ENCODE peak calls at places on chromosomes 13 and 19, in six cellular contexts. M is neuronal stem cell, N is H1, L is mesendoderm, A is mesenchymal stem cell, Y is trophoblast cell. U is an unnamed sample. For H3K36me3, the result is how much of the 10 kb centered on the place peaks cover.

GRCh38 chr13:50353651-50354415 is 338.6 kb downstream of the KCNRG start:
- DNase-seq in L (no peak), Y (no peak), N (no peak), M (no peak), A (peak), U (peak)

GRCh38 chr19:56132316-56132822 is 8.7 kb upstream of the ZNF444 start:
- DNase-seq in Y (peak), A (no peak), L (no peak), N (no peak), M (no peak), U (peak)

GRCh38 chr13:23322353-23323336 is 110.9 kb downstream of the SACS start:
- DNase-seq in L (no peak), N (no peak), Y (no peak), A (no peak), M (no peak), U (peak)

GRCh38 chr13:33466262-33466661 is 180.7 kb upstream of the STARD13 start:
- DNase-seq in N (no peak), Y (no peak), L (no peak), A (no peak), M (no peak), U (no peak)

GRCh38 chr19:45154064-45154827 is 6.5 kb downstream of the NKPD1 start:
- DNase-seq in M (no peak), Y (no peak), A (peak), N (no peak), L (peak), U (peak)

GRCh38 chr13:28579334-28579733 is 79.6 kb upstream of the POMP start:
- DNase-seq in M (no peak), L (peak), A (no peak), Y (no peak), N (no peak), U (no peak)

GRCh38 chr13:30908416-30908980 is 2.4 kb downstream of the MEDAG start:
- DNase-seq in N (no peak), A (no peak), L (no peak), Y (no peak), M (no peak), U (peak)

GRCh38 chr13:44679602-44680001 is 103.5 kb upstream of the TSC22D1 start:
- DNase-seq in L (no peak), M (no peak), A (peak), N (no peak), Y (no peak), U (peak)

GRCh38 chr19:10076535-10076934 is 9.6 kb upstream of the SHFL start:
- DNase-seq in Y (no peak), A (no peak), M (no peak), N (no peak), L (no peak), U (no peak)

GRCh38 chr13:110044521-110045200 is 258.3 kb upstream of the IRS2 start:
- DNase-seq in N (no peak), Y (no peak), M (no peak), L (peak), A (no peak), U (peak)

GRCh38 chr13:97276862-97277269 is 54.7 kb downstream of the MBNL2 start:
- DNase-seq in M (no peak), Y (no peak), N (no peak), A (peak), L (no peak), U (no peak)

GRCh38 chr19:38142176-38143035 is 81.6 kb downstream of the DPF1 start:
- DNase-seq in N (peak), Y (peak), L (peak), M (peak), A (peak), U (peak)

GRCh38 chr19:46413262-46414031 is at the start of gene CCDC8:
- DNase-seq in N (peak), A (peak), L (peak), M (peak), Y (peak), U (peak)

GRCh38 chr13:33087790-33088189 is 71.6 kb downstream of the KL start:
- DNase-seq in A (no peak), L (no peak), N (no peak), Y (no peak), M (no peak), U (no peak)

GRCh38 chr13:109191422-109191821 is 562.0 kb downstream of the MYO16 start:
- DNase-seq in L (no peak), M (no peak), Y (no peak), A (no peak), N (no peak), U (no peak)

DNA sequence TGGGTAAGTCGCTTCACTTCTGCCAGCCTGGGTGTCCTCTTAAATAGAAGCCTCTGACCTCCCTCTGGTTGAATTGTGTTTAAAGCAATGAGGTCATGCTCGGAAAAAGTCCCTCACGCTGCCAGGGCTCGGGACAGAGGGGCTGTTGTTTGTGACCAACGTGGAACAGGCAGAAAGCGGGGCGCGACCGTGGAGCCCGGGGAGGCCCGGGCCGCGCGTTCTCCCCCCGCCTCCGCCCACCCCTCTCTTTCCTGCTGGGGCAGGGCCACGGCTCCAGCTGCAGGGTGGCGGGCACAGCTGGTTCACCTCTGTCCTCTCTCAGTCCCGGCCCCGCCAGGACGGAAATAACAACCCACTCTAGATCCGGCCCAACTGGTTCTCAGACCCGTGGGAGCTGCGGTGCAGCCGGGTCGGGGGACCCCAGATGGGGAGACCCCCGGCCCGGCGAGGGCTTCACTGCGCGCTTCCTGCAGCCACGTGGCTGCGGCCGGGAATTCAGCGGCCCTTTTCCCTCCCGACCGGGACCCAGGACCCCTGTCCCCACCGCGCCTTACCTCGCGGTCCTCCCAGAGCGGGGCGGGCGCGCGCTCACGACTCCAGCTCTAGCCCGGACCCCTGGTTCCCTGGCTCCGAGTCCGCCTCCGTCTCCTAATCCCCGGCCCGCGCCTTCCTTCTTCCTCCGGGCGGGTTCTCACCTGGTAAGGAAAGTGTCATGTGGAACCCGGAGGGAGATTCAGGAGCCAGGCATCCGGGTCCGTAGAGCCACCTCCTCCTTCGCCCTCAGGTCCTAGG is 1.9 kb downstream of the CDC42EP5 start:
- DNase-seq in Y (peak), M (no peak), A (peak), L (no peak), N (no peak), U (no peak)
- H3K18ac ChIP-seq in Y (no peak), M (peak), A (peak), L (peak), N (peak), U (no peak)

GRCh38 chr19:541699-542098 is 2.2 kb upstream of the GZMM start:
- DNase-seq in L (no peak), N (no peak), Y (no peak), A (no peak), M (no peak), U (no peak)

GRCh38 chr19:540867-541637 is 2.8 kb upstream of the GZMM start:
- DNase-seq in Y (no peak), A (no peak), M (no peak), N (no peak), L (no peak), U (no peak)

GRCh38 chr19:539429-540030 is 4.3 kb upstream of the GZMM start:
- DNase-seq in A (no peak), N (no peak), L (no peak), Y (no peak), M (no peak), U (no peak)

GRCh38 chr19:543912-544608 is at the start of gene GZMM:
- DNase-seq in Y (no peak), A (no peak), L (no peak), N (no peak), M (no peak), U (no peak)

GRCh38 chr19:542173-542866 is 1.5 kb upstream of the GZMM start:
- DNase-seq in A (no peak), N (no peak), Y (no peak), M (no peak), L (no peak), U (no peak)
- H3K27ac ChIP-seq in A (no peak), N (no peak), Y (no peak), M (no peak), L (no peak), U (no peak)

GRCh38 chr19:812049-812816 is 9.5 kb downstream of the PLPPR3 start:
- DNase-seq in L (no peak), N (no peak), Y (no peak), M (no peak), A (no peak), U (no peak)
- H3K36me3 ChIP-seq in L (under half), N (half or more), Y (half or more), M (half or more), A (half or more), U (half or more)

GRCh38 chr19:13849277-13849676 is 27.7 kb upstream of the NANOS3 start:
- DNase-seq in A (no peak), Y (no peak), L (no peak), M (no peak), N (no peak), U (no peak)
- H3K18ac ChIP-seq in A (peak), Y (peak), L (no peak), M (peak), N (no peak), U (no peak)

GRCh38 chr13:25862156-25862555 is 189.7 kb downstream of the SHISA2 start:
- DNase-seq in M (no peak), Y (no peak), N (no peak), L (no peak), A (peak), U (no peak)
- H3K27ac ChIP-seq in M (no peak), Y (no peak), N (no peak), L (no peak), A (no peak), U (no peak)

GRCh38 chr19:51993422-51993821 is 6.8 kb upstream of the ZNF350 start:
- DNase-seq in Y (no peak), A (no peak), N (no peak), M (no peak), L (no peak), U (no peak)
- H3K36me3 ChIP-seq in Y (under half), A (half or more), N (half or more), M (half or more), L (under half), U (under half)

DNA sequence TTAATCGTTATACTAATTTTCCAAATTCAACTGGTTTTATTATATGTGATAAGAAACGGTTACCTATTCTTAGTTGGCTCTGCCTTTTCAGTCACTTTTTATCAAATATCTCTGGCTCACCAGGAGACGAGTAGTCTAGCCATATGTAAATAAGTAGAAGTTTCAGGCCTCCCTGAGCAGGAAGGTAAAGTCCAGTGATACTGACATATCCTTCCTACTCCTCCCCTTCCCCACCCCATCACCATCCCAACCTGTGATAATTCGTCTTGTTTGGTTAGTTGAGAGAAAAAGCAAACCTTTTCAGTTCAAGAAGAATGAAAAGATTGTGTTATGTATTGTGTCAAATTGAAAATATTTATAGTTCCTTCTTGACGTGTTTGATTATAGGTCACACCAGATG is 53.9 kb downstream of the TM9SF2 start:
- DNase-seq in N (no peak), M (no peak), Y (no peak), L (no peak), A (no peak), U (no peak)
- H3K18ac ChIP-seq in N (no peak), M (no peak), Y (no peak), L (no peak), A (no peak), U (no peak)

U was measured in IMR-90.